ENCODE peak calls at places on chromosomes 13 and 19, in five cellular contexts. One of them, this sample, is unnamed.

GRCh38 chr13:110885966-110886365 is 28.9 kb downstream of the ANKRD10 start:
- DNase-seq in EL: no peak
- DNase-seq in stimulated activated CD4-positive, alpha-beta T cell treated with anti-CD3 and anti-CD28 coated beads, Interleukin-15, amount 100 ng/mL, for 1 hour: no peak
- DNase-seq in T-helper 9 cell: no peak
- DNase-seq in activated naive CD4-positive, alpha-beta T cell: no peak
- DNase-seq in this sample: no peak

GRCh38 chr19:33193269-33193863 is 764 bp upstream of the LRP3 start:
- DNase-seq in EL: no peak
- DNase-seq in stimulated activated CD4-positive, alpha-beta T cell treated with anti-CD3 and anti-CD28 coated beads, Interleukin-15, amount 100 ng/mL, for 1 hour: no peak
- DNase-seq in T-helper 9 cell: no peak
- DNase-seq in activated naive CD4-positive, alpha-beta T cell: no peak
- DNase-seq in this sample: no peak

GRCh38 chr13:34942732-34943674 is 933 bp downstream of the NBEA start:
- DNase-seq in EL: peak
- DNase-seq in stimulated activated CD4-positive, alpha-beta T cell treated with anti-CD3 and anti-CD28 coated beads, Interleukin-15, amount 100 ng/mL, for 1 hour: no peak
- DNase-seq in T-helper 9 cell: no peak
- DNase-seq in activated naive CD4-positive, alpha-beta T cell: no peak
- DNase-seq in this sample: no peak

GRCh38 chr13:40777166-40777956 is 6.4 kb upstream of the MRPS31 start:
- DNase-seq in EL: peak
- DNase-seq in stimulated activated CD4-positive, alpha-beta T cell treated with anti-CD3 and anti-CD28 coated beads, Interleukin-15, amount 100 ng/mL, for 1 hour: no peak
- DNase-seq in T-helper 9 cell: no peak
- DNase-seq in activated naive CD4-positive, alpha-beta T cell: no peak
- DNase-seq in this sample: peak

GRCh38 chr13:93233997-93234416 is 7.4 kb downstream of the GPC6 start:
- DNase-seq in EL: no peak
- DNase-seq in stimulated activated CD4-positive, alpha-beta T cell treated with anti-CD3 and anti-CD28 coated beads, Interleukin-15, amount 100 ng/mL, for 1 hour: no peak
- DNase-seq in T-helper 9 cell: no peak
- DNase-seq in activated naive CD4-positive, alpha-beta T cell: no peak
- DNase-seq in this sample: no peak

GRCh38 chr13:60020288-60020687 is 143.4 kb downstream of the DIAPH3 start:
- DNase-seq in EL: no peak
- DNase-seq in stimulated activated CD4-positive, alpha-beta T cell treated with anti-CD3 and anti-CD28 coated beads, Interleukin-15, amount 100 ng/mL, for 1 hour: no peak
- DNase-seq in T-helper 9 cell: no peak
- DNase-seq in activated naive CD4-positive, alpha-beta T cell: no peak
- DNase-seq in this sample: no peak

GRCh38 chr13:113843864-113844556 is 19.9 kb downstream of the GAS6 start:
- DNase-seq in EL: no peak
- DNase-seq in stimulated activated CD4-positive, alpha-beta T cell treated with anti-CD3 and anti-CD28 coated beads, Interleukin-15, amount 100 ng/mL, for 1 hour: no peak
- DNase-seq in T-helper 9 cell: no peak
- DNase-seq in activated naive CD4-positive, alpha-beta T cell: no peak
- DNase-seq in this sample: no peak

GRCh38 chr19:43820098-43820860 is 6.8 kb upstream of the ZNF283 start:
- DNase-seq in EL: peak
- DNase-seq in stimulated activated CD4-positive, alpha-beta T cell treated with anti-CD3 and anti-CD28 coated beads, Interleukin-15, amount 100 ng/mL, for 1 hour: no peak
- DNase-seq in T-helper 9 cell: no peak
- DNase-seq in activated naive CD4-positive, alpha-beta T cell: no peak
- DNase-seq in this sample: peak

GRCh38 chr13:43545317-43545874 is 241.4 kb downstream of the ENOX1 start:
- DNase-seq in EL: no peak
- DNase-seq in stimulated activated CD4-positive, alpha-beta T cell treated with anti-CD3 and anti-CD28 coated beads, Interleukin-15, amount 100 ng/mL, for 1 hour: no peak
- DNase-seq in T-helper 9 cell: no peak
- DNase-seq in activated naive CD4-positive, alpha-beta T cell: no peak
- DNase-seq in this sample: no peak

GRCh38 chr19:45008554-45008953 is 7.3 kb downstream of the RELB start:
- DNase-seq in EL: no peak
- DNase-seq in stimulated activated CD4-positive, alpha-beta T cell treated with anti-CD3 and anti-CD28 coated beads, Interleukin-15, amount 100 ng/mL, for 1 hour: no peak
- DNase-seq in T-helper 9 cell: no peak
- DNase-seq in activated naive CD4-positive, alpha-beta T cell: no peak
- DNase-seq in this sample: no peak

GRCh38 chr13:110265341-110265681 is 41.6 kb downstream of the COL4A1 start:
- DNase-seq in EL: no peak
- DNase-seq in stimulated activated CD4-positive, alpha-beta T cell treated with anti-CD3 and anti-CD28 coated beads, Interleukin-15, amount 100 ng/mL, for 1 hour: no peak
- DNase-seq in T-helper 9 cell: no peak
- DNase-seq in activated naive CD4-positive, alpha-beta T cell: no peak
- DNase-seq in this sample: no peak

GRCh38 chr19:2507109-2507508 is 31.2 kb downstream of the GADD45B start:
- DNase-seq in EL: peak
- DNase-seq in stimulated activated CD4-positive, alpha-beta T cell treated with anti-CD3 and anti-CD28 coated beads, Interleukin-15, amount 100 ng/mL, for 1 hour: no peak
- DNase-seq in T-helper 9 cell: no peak
- DNase-seq in activated naive CD4-positive, alpha-beta T cell: peak
- DNase-seq in this sample: peak

GRCh38 chr19:23409392-23410048 is 14.2 kb upstream of the ZNF91 start:
- DNase-seq in EL: no peak
- DNase-seq in stimulated activated CD4-positive, alpha-beta T cell treated with anti-CD3 and anti-CD28 coated beads, Interleukin-15, amount 100 ng/mL, for 1 hour: no peak
- DNase-seq in T-helper 9 cell: no peak
- DNase-seq in activated naive CD4-positive, alpha-beta T cell: no peak
- DNase-seq in this sample: no peak

GRCh38 chr13:99590519-99591011 is 89.3 kb downstream of the TM9SF2 start:
- DNase-seq in EL: no peak
- DNase-seq in stimulated activated CD4-positive, alpha-beta T cell treated with anti-CD3 and anti-CD28 coated beads, Interleukin-15, amount 100 ng/mL, for 1 hour: no peak
- DNase-seq in T-helper 9 cell: no peak
- DNase-seq in activated naive CD4-positive, alpha-beta T cell: no peak
- DNase-seq in this sample: peak

GRCh38 chr13:45765464-45765863 is 63.3 kb downstream of the CBY2 start:
- DNase-seq in EL: no peak
- DNase-seq in stimulated activated CD4-positive, alpha-beta T cell treated with anti-CD3 and anti-CD28 coated beads, Interleukin-15, amount 100 ng/mL, for 1 hour: no peak
- DNase-seq in T-helper 9 cell: no peak
- DNase-seq in activated naive CD4-positive, alpha-beta T cell: no peak
- DNase-seq in this sample: peak

GRCh38 chr13:95540848-95541247 is 11.7 kb upstream of the CLDN10 start:
- DNase-seq in EL: no peak
- DNase-seq in stimulated activated CD4-positive, alpha-beta T cell treated with anti-CD3 and anti-CD28 coated beads, Interleukin-15, amount 100 ng/mL, for 1 hour: no peak
- DNase-seq in T-helper 9 cell: no peak
- DNase-seq in activated naive CD4-positive, alpha-beta T cell: no peak
- DNase-seq in this sample: no peak

GRCh38 chr19:46863818-46864629 is 3.2 kb downstream of the ARHGAP35 start:
- DNase-seq in EL: peak
- DNase-seq in stimulated activated CD4-positive, alpha-beta T cell treated with anti-CD3 and anti-CD28 coated beads, Interleukin-15, amount 100 ng/mL, for 1 hour: no peak
- DNase-seq in T-helper 9 cell: no peak
- DNase-seq in activated naive CD4-positive, alpha-beta T cell: no peak
- DNase-seq in this sample: peak

GRCh38 chr13:29136341-29136740 is 316.2 kb downstream of the MTUS2 start:
- DNase-seq in EL: peak
- DNase-seq in stimulated activated CD4-positive, alpha-beta T cell treated with anti-CD3 and anti-CD28 coated beads, Interleukin-15, amount 100 ng/mL, for 1 hour: no peak
- DNase-seq in T-helper 9 cell: no peak
- DNase-seq in activated naive CD4-positive, alpha-beta T cell: no peak
- DNase-seq in this sample: no peak

GRCh38 chr19:47003611-47003935 is 16.1 kb upstream of the NPAS1 start:
- DNase-seq in EL: no peak
- DNase-seq in stimulated activated CD4-positive, alpha-beta T cell treated with anti-CD3 and anti-CD28 coated beads, Interleukin-15, amount 100 ng/mL, for 1 hour: no peak
- DNase-seq in T-helper 9 cell: no peak
- DNase-seq in activated naive CD4-positive, alpha-beta T cell: no peak
- DNase-seq in this sample: peak

GRCh38 chr13:87674143-87674772 is 3.1 kb downstream of the SLITRK5 start:
- DNase-seq in EL: no peak
- DNase-seq in stimulated activated CD4-positive, alpha-beta T cell treated with anti-CD3 and anti-CD28 coated beads, Interleukin-15, amount 100 ng/mL, for 1 hour: no peak
- DNase-seq in T-helper 9 cell: no peak
- DNase-seq in activated naive CD4-positive, alpha-beta T cell: no peak
- DNase-seq in this sample: no peak

GRCh38 chr19:47228168-47228936 is 2.6 kb downstream of the BBC3 start:
- DNase-seq in EL: peak
- DNase-seq in stimulated activated CD4-positive, alpha-beta T cell treated with anti-CD3 and anti-CD28 coated beads, Interleukin-15, amount 100 ng/mL, for 1 hour: no peak
- DNase-seq in T-helper 9 cell: peak
- DNase-seq in activated naive CD4-positive, alpha-beta T cell: peak
- DNase-seq in this sample: peak

GRCh38 chr13:113802761-113803160 is 43.7 kb downstream of the TMEM255B start:
- DNase-seq in EL: no peak
- DNase-seq in stimulated activated CD4-positive, alpha-beta T cell treated with anti-CD3 and anti-CD28 coated beads, Interleukin-15, amount 100 ng/mL, for 1 hour: no peak
- DNase-seq in T-helper 9 cell: no peak
- DNase-seq in activated naive CD4-positive, alpha-beta T cell: no peak
- DNase-seq in this sample: no peak

GRCh38 chr19:56566904-56567273 is 379 bp upstream of the ZNF470 start:
- DNase-seq in EL: peak
- DNase-seq in stimulated activated CD4-positive, alpha-beta T cell treated with anti-CD3 and anti-CD28 coated beads, Interleukin-15, amount 100 ng/mL, for 1 hour: no peak
- DNase-seq in T-helper 9 cell: peak
- DNase-seq in activated naive CD4-positive, alpha-beta T cell: peak
- DNase-seq in this sample: no peak

GRCh38 chr13:63198076-63198475 is 1782.4 kb upstream of the PCDH20 start:
- DNase-seq in EL: no peak
- DNase-seq in stimulated activated CD4-positive, alpha-beta T cell treated with anti-CD3 and anti-CD28 coated beads, Interleukin-15, amount 100 ng/mL, for 1 hour: no peak
- DNase-seq in T-helper 9 cell: no peak
- DNase-seq in activated naive CD4-positive, alpha-beta T cell: no peak
- DNase-seq in this sample: peak

GRCh38 chr19:48487944-48488343 is 18.8 kb downstream of the CYTH2 start:
- DNase-seq in EL: peak
- DNase-seq in stimulated activated CD4-positive, alpha-beta T cell treated with anti-CD3 and anti-CD28 coated beads, Interleukin-15, amount 100 ng/mL, for 1 hour: no peak
- DNase-seq in T-helper 9 cell: no peak
- DNase-seq in activated naive CD4-positive, alpha-beta T cell: no peak
- DNase-seq in this sample: peak

GRCh38 chr19:38634757-38635482 is 12.5 kb upstream of the ACTN4 start:
- DNase-seq in EL: peak
- DNase-seq in stimulated activated CD4-positive, alpha-beta T cell treated with anti-CD3 and anti-CD28 coated beads, Interleukin-15, amount 100 ng/mL, for 1 hour: peak
- DNase-seq in T-helper 9 cell: peak
- DNase-seq in activated naive CD4-positive, alpha-beta T cell: peak
- DNase-seq in this sample: peak

GRCh38 chr19:17733127-17733526 is 13.8 kb downstream of the MAP1S start:
- DNase-seq in EL: no peak
- DNase-seq in stimulated activated CD4-positive, alpha-beta T cell treated with anti-CD3 and anti-CD28 coated beads, Interleukin-15, amount 100 ng/mL, for 1 hour: no peak
- DNase-seq in T-helper 9 cell: no peak
- DNase-seq in activated naive CD4-positive, alpha-beta T cell: no peak
- DNase-seq in this sample: no peak